ENCODE peak calls at places on chromosomes 11 and 22, in five cellular contexts. One of them, this sample, is unnamed.

GRCh38 chr11:71252782-71253730 is 679 bp upstream of the SHANK2 start:
- DNase-seq in GM13977: no peak
- DNase-seq in body of pancreas: peak
- DNase-seq in fibroblast of mammary gland: peak
- DNase-seq in BE2C: no peak
- DNase-seq in this sample: no peak

GRCh38 chr11:11391796-11392195 is 38.7 kb upstream of the CSNK2A3 start:
- DNase-seq in GM13977: no peak
- DNase-seq in body of pancreas: no peak
- DNase-seq in fibroblast of mammary gland: peak
- DNase-seq in BE2C: no peak
- DNase-seq in this sample: no peak

GRCh38 chr22:29139965-29140782 is 65.5 kb upstream of the EMID1 start:
- DNase-seq in GM13977: no peak
- DNase-seq in body of pancreas: no peak
- DNase-seq in fibroblast of mammary gland: peak
- DNase-seq in BE2C: no peak
- DNase-seq in this sample: no peak

GRCh38 chr11:27468209-27468608 is 4.4 kb downstream of the LGR4 start:
- DNase-seq in GM13977: no peak
- DNase-seq in body of pancreas: peak
- DNase-seq in fibroblast of mammary gland: peak
- DNase-seq in BE2C: no peak
- DNase-seq in this sample: no peak

GRCh38 chr11:11533751-11534150 is 88.1 kb downstream of the GALNT18 start:
- DNase-seq in GM13977: no peak
- DNase-seq in body of pancreas: no peak
- DNase-seq in fibroblast of mammary gland: no peak
- DNase-seq in BE2C: peak
- DNase-seq in this sample: no peak

GRCh38 chr11:37946155-37946766 is 1348.2 kb upstream of the RAG2 start:
- DNase-seq in GM13977: peak
- DNase-seq in body of pancreas: peak
- DNase-seq in fibroblast of mammary gland: peak
- DNase-seq in BE2C: peak
- DNase-seq in this sample: peak

GRCh38 chr11:118921121-118921928 is 4.4 kb downstream of the BCL9L start:
- DNase-seq in GM13977: no peak
- DNase-seq in body of pancreas: peak
- DNase-seq in fibroblast of mammary gland: peak
- DNase-seq in BE2C: no peak
- DNase-seq in this sample: no peak

GRCh38 chr11:123505546-123506299 is 75.7 kb downstream of the GRAMD1B start:
- DNase-seq in GM13977: peak
- DNase-seq in body of pancreas: no peak
- DNase-seq in fibroblast of mammary gland: no peak
- DNase-seq in BE2C: peak
- DNase-seq in this sample: no peak

GRCh38 chr22:24969588-24970301 is 17.2 kb downstream of the KIAA1671 start:
- DNase-seq in GM13977: no peak
- DNase-seq in body of pancreas: peak
- DNase-seq in fibroblast of mammary gland: no peak
- DNase-seq in BE2C: peak
- DNase-seq in this sample: no peak

GRCh38 chr22:45576730-45577464 is 74.2 kb downstream of the FBLN1 start:
- DNase-seq in GM13977: no peak
- DNase-seq in body of pancreas: no peak
- DNase-seq in fibroblast of mammary gland: no peak
- DNase-seq in BE2C: no peak
- DNase-seq in this sample: no peak

GRCh38 chr11:68889948-68890446 is 13.6 kb downstream of the MRPL21 start:
- DNase-seq in GM13977: no peak
- DNase-seq in body of pancreas: no peak
- DNase-seq in fibroblast of mammary gland: peak
- DNase-seq in BE2C: peak
- DNase-seq in this sample: no peak

GRCh38 chr22:42399315-42400271 is 32.6 kb downstream of the NFAM1 start:
- DNase-seq in GM13977: no peak
- DNase-seq in body of pancreas: peak
- DNase-seq in fibroblast of mammary gland: no peak
- DNase-seq in BE2C: peak
- DNase-seq in this sample: no peak

GRCh38 chr11:61035086-61035835 is 63.8 kb downstream of the CD6 start:
- DNase-seq in GM13977: no peak
- DNase-seq in body of pancreas: no peak
- DNase-seq in fibroblast of mammary gland: no peak
- DNase-seq in BE2C: no peak
- DNase-seq in this sample: no peak

GRCh38 chr11:80779907-80780615 is 1339.2 kb upstream of the TENM4 start:
- DNase-seq in GM13977: no peak
- DNase-seq in body of pancreas: no peak
- DNase-seq in fibroblast of mammary gland: no peak
- DNase-seq in BE2C: no peak
- DNase-seq in this sample: no peak

GRCh38 chr11:30244255-30244654 is 13.4 kb downstream of the FSHB start:
- DNase-seq in GM13977: no peak
- DNase-seq in body of pancreas: no peak
- DNase-seq in fibroblast of mammary gland: peak
- DNase-seq in BE2C: no peak
- DNase-seq in this sample: no peak

GRCh38 chr11:69962152-69962551 is 116.0 kb upstream of the ANO1 start:
- DNase-seq in GM13977: no peak
- DNase-seq in body of pancreas: no peak
- DNase-seq in fibroblast of mammary gland: peak
- DNase-seq in BE2C: no peak
- DNase-seq in this sample: no peak

GRCh38 chr11:95149659-95150294 is 60.1 kb downstream of the ENDOD1 start:
- DNase-seq in GM13977: no peak
- DNase-seq in body of pancreas: peak
- DNase-seq in fibroblast of mammary gland: no peak
- DNase-seq in BE2C: no peak
- DNase-seq in this sample: no peak

GRCh38 chr22:36351921-36352774 is 35.6 kb downstream of the MYH9 start:
- DNase-seq in GM13977: no peak
- DNase-seq in body of pancreas: peak
- DNase-seq in fibroblast of mammary gland: peak
- DNase-seq in BE2C: no peak
- DNase-seq in this sample: no peak

GRCh38 chr11:626475-627272 is at the start of gene SCT:
- DNase-seq in GM13977: no peak
- DNase-seq in body of pancreas: no peak
- DNase-seq in fibroblast of mammary gland: no peak
- DNase-seq in BE2C: no peak
- DNase-seq in this sample: no peak

GRCh38 chr22:18091916-18092526 is 14.2 kb downstream of the PEX26 start:
- DNase-seq in GM13977: no peak
- DNase-seq in body of pancreas: peak
- DNase-seq in fibroblast of mammary gland: peak
- DNase-seq in BE2C: no peak
- DNase-seq in this sample: no peak

GRCh38 chr11:104275992-104276391 is 112.0 kb upstream of the PDGFD start:
- DNase-seq in GM13977: no peak
- DNase-seq in body of pancreas: no peak
- DNase-seq in fibroblast of mammary gland: peak
- DNase-seq in BE2C: no peak
- DNase-seq in this sample: no peak

DNA sequence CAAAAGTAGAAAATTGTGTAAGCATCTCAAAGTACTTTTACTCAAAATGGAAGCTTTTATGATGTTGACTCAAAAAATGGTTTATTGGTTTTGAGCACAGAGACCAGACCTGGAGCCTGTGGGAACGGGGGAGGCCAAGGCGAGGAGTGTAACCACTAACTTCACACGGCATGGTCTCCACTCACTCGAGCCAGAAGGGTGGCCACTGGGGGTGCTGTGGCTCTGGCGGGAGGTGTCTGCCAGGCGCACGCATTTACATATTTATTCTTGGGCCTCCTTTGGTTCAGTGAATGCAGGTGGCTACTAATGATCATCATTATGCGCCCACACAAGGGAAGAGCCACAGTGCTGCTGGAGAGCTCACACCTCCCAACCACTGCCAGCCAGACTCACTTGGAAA is 64.6 kb downstream of the FLRT1 start:
- DNase-seq in GM13977: peak
- DNase-seq in body of pancreas: no peak
- DNase-seq in fibroblast of mammary gland: no peak
- DNase-seq in BE2C: no peak
- DNase-seq in this sample: peak
- TF ChIP-seq CTCF in GM13977: peak
- TF ChIP-seq CTCF in body of pancreas: no peak
- TF ChIP-seq CTCF in fibroblast of mammary gland: no peak
- TF ChIP-seq CTCF in BE2C: peak
- TF ChIP-seq CTCF in this sample: peak

DNA sequence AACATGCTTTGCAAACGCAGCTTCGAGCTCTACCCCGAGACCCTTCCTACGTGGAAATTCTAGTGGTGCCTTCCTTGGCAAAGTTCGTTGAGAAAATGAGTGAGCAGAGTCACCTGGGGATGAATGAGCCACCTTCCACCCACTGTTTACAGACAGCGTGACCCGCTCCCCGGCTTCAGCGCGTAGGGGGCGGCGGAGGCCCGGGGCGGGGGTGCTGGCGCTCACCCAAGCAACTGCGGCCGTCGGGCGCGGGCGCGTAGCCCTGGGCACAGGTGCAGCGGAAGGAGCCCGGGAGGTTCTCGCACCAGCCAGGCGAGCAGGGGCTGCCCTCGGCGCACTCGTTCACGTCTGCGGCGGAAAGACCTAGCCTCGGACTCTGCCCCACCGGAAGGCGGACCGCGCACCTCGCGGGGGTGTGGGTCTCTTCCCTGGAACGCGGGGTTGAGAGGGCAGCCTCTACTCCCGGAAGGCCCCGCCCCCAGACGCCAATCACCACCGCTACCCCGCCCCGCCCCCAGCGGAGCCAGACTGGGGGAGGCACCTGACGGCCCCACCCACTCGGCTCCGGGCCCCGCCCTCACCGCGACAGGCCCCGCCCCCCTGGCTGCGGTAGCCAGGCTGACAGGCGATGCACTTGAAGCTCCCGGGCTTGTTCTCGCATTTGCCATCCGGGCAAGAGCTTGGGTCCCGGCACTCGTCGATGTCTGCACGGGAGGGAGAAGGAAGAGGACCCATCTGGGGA is 11.8 kb downstream of the LTBP3 start:
- DNase-seq in GM13977: peak
- DNase-seq in body of pancreas: peak
- DNase-seq in fibroblast of mammary gland: no peak
- DNase-seq in BE2C: peak
- DNase-seq in this sample: peak
- TF ChIP-seq CTCF in GM13977: no peak
- TF ChIP-seq CTCF in body of pancreas: no peak
- TF ChIP-seq CTCF in fibroblast of mammary gland: no peak
- TF ChIP-seq CTCF in BE2C: no peak
- TF ChIP-seq CTCF in this sample: no peak

DNA sequence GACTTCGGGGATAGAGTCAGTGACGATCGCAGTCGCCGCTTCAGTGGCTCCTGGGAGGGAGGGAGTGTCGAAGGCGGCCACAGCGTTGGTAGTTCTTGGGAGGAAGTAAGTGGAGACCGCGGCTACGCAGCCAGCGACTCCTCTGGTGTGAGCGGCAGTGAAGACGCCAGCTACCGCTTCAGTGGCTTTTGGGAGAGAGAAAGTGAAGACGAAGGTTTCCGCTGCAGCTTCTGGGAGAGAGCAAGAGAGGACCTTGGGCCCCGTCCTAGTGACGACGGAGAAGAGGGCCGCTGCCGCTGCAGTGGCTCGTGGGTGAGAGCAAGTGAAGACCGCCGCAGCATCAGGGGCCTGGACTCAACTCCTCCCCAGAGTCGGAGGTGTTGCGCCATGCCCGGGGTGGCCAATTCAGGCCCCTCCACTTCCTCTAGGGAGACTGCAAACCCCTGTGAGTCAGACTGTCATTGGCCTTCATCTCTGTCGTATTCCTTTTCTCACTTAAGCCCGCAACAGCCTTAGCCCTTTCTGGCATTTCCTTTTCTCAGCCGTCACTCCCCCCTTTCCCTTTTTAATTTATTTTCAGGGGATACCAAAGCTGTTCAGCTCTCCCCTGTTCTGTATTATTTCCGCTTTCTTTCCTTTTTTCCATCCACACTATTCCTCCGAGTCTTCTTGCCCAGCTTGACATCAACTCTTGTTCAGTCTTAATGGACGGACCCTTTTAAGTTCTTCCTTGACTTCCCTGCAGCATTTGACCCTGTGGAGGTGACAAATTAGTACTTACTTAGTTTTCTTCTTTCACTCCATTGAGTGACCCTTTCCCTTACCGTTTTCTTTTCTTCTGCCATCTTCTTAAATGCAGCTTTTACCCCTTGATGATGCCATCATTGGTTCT is 1.0 kb downstream of the ANKRD42 start:
- DNase-seq in GM13977: peak
- DNase-seq in body of pancreas: peak
- DNase-seq in fibroblast of mammary gland: peak
- DNase-seq in BE2C: peak
- DNase-seq in this sample: peak
- TF ChIP-seq CTCF in GM13977: no peak
- TF ChIP-seq CTCF in body of pancreas: no peak
- TF ChIP-seq CTCF in fibroblast of mammary gland: no peak
- TF ChIP-seq CTCF in BE2C: no peak
- TF ChIP-seq CTCF in this sample: no peak

GRCh38 chr11:73729594-73730206 is 31.2 kb downstream of the RAB6A start:
- DNase-seq in GM13977: no peak
- DNase-seq in body of pancreas: peak
- DNase-seq in fibroblast of mammary gland: no peak
- DNase-seq in BE2C: peak
- DNase-seq in this sample: no peak
- TF ChIP-seq CTCF in GM13977: peak
- TF ChIP-seq CTCF in body of pancreas: peak
- TF ChIP-seq CTCF in fibroblast of mammary gland: peak
- TF ChIP-seq CTCF in BE2C: peak
- TF ChIP-seq CTCF in this sample: no peak

GRCh38 chr11:115215694-115216615 is 288.3 kb downstream of the CADM1 start:
- DNase-seq in GM13977: no peak
- DNase-seq in body of pancreas: no peak
- DNase-seq in fibroblast of mammary gland: no peak
- DNase-seq in BE2C: no peak
- DNase-seq in this sample: no peak
- TF ChIP-seq CTCF in GM13977: no peak
- TF ChIP-seq CTCF in body of pancreas: no peak
- TF ChIP-seq CTCF in fibroblast of mammary gland: no peak
- TF ChIP-seq CTCF in BE2C: peak
- TF ChIP-seq CTCF in this sample: no peak

DNA sequence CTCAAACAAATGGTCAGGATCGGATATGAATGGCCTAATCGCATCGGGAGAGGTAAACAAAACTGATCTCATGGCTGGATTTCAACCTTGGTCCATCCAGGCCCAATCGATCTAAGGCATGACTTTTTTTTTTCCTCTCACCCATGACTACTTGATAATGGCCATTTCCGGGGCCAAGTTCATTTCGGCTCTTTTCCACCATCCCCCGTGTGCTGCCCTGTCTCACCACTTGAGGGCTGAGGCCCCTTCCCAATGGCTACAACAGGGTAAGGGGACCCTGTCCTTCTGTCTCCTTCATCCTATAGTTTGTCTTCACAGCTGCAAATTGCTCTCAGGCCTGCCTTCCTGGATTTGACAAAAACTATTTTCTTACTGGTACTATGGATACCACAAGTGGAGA is 26.7 kb downstream of the GRAP2 start:
- DNase-seq in GM13977: no peak
- DNase-seq in body of pancreas: no peak
- DNase-seq in fibroblast of mammary gland: no peak
- DNase-seq in BE2C: no peak
- DNase-seq in this sample: no peak
- TF ChIP-seq CTCF in GM13977: no peak
- TF ChIP-seq CTCF in body of pancreas: no peak
- TF ChIP-seq CTCF in fibroblast of mammary gland: no peak
- TF ChIP-seq CTCF in BE2C: peak
- TF ChIP-seq CTCF in this sample: no peak